ENCODE peak calls at places on chromosomes 12 and 14, in four cellular contexts. One of them, this sample, is unnamed.

GRCh38 chr14:68682166-68683103 is 110.4 kb downstream of the ZFP36L1 start:
- DNase-seq in GM12878: peak; percentile 48
- DNase-seq in H1: no peak
- DNase-seq in HepG2: peak; percentile 39
- DNase-seq in this sample: no peak

GRCh38 chr12:34400986-34401658 is 378.8 kb downstream of the ALG10 start:
- DNase-seq in GM12878: no peak
- DNase-seq in H1: no peak
- DNase-seq in HepG2: no peak
- DNase-seq in this sample: peak; percentile 1

GRCh38 chr14:56555921-56556570 is 23.6 kb upstream of the TMEM260 start:
- DNase-seq in GM12878: no peak
- DNase-seq in H1: no peak
- DNase-seq in HepG2: peak; percentile 76
- DNase-seq in this sample: peak; percentile 41

GRCh38 chr14:94165744-94166143 is 8.4 kb upstream of the PPP4R4 start:
- DNase-seq in GM12878: no peak
- DNase-seq in H1: no peak
- DNase-seq in HepG2: no peak
- DNase-seq in this sample: no peak

GRCh38 chr12:32532951-32533350 is 133.6 kb downstream of the FGD4 start:
- DNase-seq in GM12878: no peak
- DNase-seq in H1: no peak
- DNase-seq in HepG2: no peak
- DNase-seq in this sample: no peak

GRCh38 chr14:95901014-95901413 is 24.4 kb downstream of the TUNAR start:
- DNase-seq in GM12878: no peak
- DNase-seq in H1: no peak
- DNase-seq in HepG2: no peak
- DNase-seq in this sample: no peak

GRCh38 chr12:71164877-71165197 is 7.0 kb upstream of the TSPAN8 start:
- DNase-seq in GM12878: no peak
- DNase-seq in H1: no peak
- DNase-seq in HepG2: peak; percentile 47
- DNase-seq in this sample: no peak

GRCh38 chr12:94173660-94174265 is 25.4 kb downstream of the PLXNC1 start:
- DNase-seq in GM12878: no peak
- DNase-seq in H1: no peak
- DNase-seq in HepG2: no peak
- DNase-seq in this sample: no peak

GRCh38 chr12:57632369-57632897 is 568 bp downstream of the B4GALNT1 start:
- DNase-seq in GM12878: no peak
- DNase-seq in H1: no peak
- DNase-seq in HepG2: no peak
- DNase-seq in this sample: peak; percentile 78

GRCh38 chr14:28651148-28651547 is 115.4 kb upstream of the FOXG1 start:
- DNase-seq in GM12878: no peak
- DNase-seq in H1: no peak
- DNase-seq in HepG2: no peak
- DNase-seq in this sample: no peak

GRCh38 chr12:16586350-16587109 is 19.4 kb downstream of the LMO3 start:
- DNase-seq in GM12878: no peak
- DNase-seq in H1: no peak
- DNase-seq in HepG2: no peak
- DNase-seq in this sample: no peak

GRCh38 chr12:110933326-110933974 is 13.1 kb upstream of the MYL2 start:
- DNase-seq in GM12878: no peak
- DNase-seq in H1: no peak
- DNase-seq in HepG2: no peak
- DNase-seq in this sample: no peak

GRCh38 chr12:71799105-71799504 is 40.5 kb upstream of the TBC1D15 start:
- DNase-seq in GM12878: no peak
- DNase-seq in H1: no peak
- DNase-seq in HepG2: no peak
- DNase-seq in this sample: no peak

GRCh38 chr14:90886297-90886830 is 70.1 kb upstream of the TTC7B start:
- DNase-seq in GM12878: no peak
- DNase-seq in H1: no peak
- DNase-seq in HepG2: no peak
- DNase-seq in this sample: peak; percentile 7

GRCh38 chr12:74317078-74317581 is 220.5 kb upstream of the ATXN7L3B start:
- DNase-seq in GM12878: no peak
- DNase-seq in H1: no peak
- DNase-seq in HepG2: no peak
- DNase-seq in this sample: peak; percentile 6

GRCh38 chr14:101442451-101442850 is 118.8 kb upstream of the DIO3 start:
- DNase-seq in GM12878: no peak
- DNase-seq in H1: no peak
- DNase-seq in HepG2: no peak
- DNase-seq in this sample: peak; percentile 32

GRCh38 chr12:50220357-50221061 is 53.3 kb upstream of the CERS5 start:
- DNase-seq in GM12878: peak; percentile 57
- DNase-seq in H1: no peak
- DNase-seq in HepG2: no peak
- DNase-seq in this sample: no peak

GRCh38 chr14:29548948-29549370 is 378.7 kb downstream of the PRKD1 start:
- DNase-seq in GM12878: peak; percentile 5
- DNase-seq in H1: no peak
- DNase-seq in HepG2: peak; percentile 70
- DNase-seq in this sample: peak; percentile 59

GRCh38 chr14:50957296-50957695 is 13.0 kb upstream of the PYGL start:
- DNase-seq in GM12878: no peak
- DNase-seq in H1: no peak
- DNase-seq in HepG2: no peak
- DNase-seq in this sample: no peak

GRCh38 chr14:22822619-22823551 is 6.8 kb upstream of the MRPL52 start:
- DNase-seq in GM12878: no peak
- DNase-seq in H1: peak; percentile 95
- DNase-seq in HepG2: peak; percentile 78
- DNase-seq in this sample: peak; percentile 83

GRCh38 chr14:69715725-69716482 is 51.0 kb upstream of the SRSF5 start:
- DNase-seq in GM12878: no peak
- DNase-seq in H1: no peak
- DNase-seq in HepG2: no peak
- DNase-seq in this sample: no peak

GRCh38 chr14:22549981-22550670 is 38.9 kb downstream of the DAD1 start:
- DNase-seq in GM12878: peak; percentile 87
- DNase-seq in H1: peak; percentile 43
- DNase-seq in HepG2: no peak
- DNase-seq in this sample: peak; percentile 17

GRCh38 chr14:27006520-27006919 is 408.7 kb upstream of the NOVA1 start:
- DNase-seq in GM12878: no peak
- DNase-seq in H1: no peak
- DNase-seq in HepG2: no peak
- DNase-seq in this sample: no peak

GRCh38 chr14:73811164-73811503 is 40.5 kb upstream of the PTGR2 start:
- DNase-seq in GM12878: no peak
- DNase-seq in H1: no peak
- DNase-seq in HepG2: no peak
- DNase-seq in this sample: no peak

GRCh38 chr14:101020971-101021370 is 117.4 kb upstream of the RTL1 start:
- DNase-seq in GM12878: no peak
- DNase-seq in H1: no peak
- DNase-seq in HepG2: no peak
- DNase-seq in this sample: no peak

DNA sequence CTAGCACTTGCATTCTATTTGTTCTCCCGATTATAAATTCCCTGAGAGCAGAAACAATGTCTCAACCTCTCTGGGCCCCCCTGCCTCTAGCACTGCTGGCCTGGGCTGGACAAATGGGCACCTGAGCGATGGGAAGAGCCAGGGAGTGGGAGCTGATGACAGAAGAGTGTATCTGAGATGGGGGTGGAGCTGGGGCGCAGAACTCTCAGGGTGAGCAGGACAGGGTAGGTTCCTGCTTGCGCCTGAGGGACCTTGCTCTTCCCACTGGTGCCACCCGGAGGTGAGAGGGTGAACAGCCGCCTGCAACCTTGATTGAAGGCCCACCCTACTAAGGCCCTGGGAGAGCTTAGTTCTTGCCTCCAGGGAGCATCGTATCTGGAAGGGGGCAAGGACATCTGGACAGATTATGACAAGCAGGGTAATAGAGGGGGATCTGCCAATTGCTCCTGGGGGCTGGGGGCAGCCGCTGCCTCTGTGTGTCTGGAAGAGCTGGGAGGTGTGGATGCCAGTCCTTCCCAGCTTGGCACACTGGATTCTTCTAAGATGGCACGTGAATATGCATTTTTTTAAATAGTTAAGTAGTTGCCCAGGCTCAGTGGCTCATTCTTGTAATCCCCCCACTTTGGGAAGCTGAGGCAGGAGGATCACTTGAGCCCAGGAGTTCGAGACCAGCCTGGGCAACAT is 43.0 kb upstream of the TSPAN9 start:
- DNase-seq in GM12878: no peak
- DNase-seq in H1: peak; percentile 54
- DNase-seq in HepG2: peak; percentile 55
- DNase-seq in this sample: peak; percentile 70
- TF ChIP-seq BRCA1 in GM12878: no peak
- TF ChIP-seq BRCA1 in H1: no peak
- TF ChIP-seq BRCA1 in HepG2: no peak
- TF ChIP-seq BRCA1 in this sample: no peak

DNA sequence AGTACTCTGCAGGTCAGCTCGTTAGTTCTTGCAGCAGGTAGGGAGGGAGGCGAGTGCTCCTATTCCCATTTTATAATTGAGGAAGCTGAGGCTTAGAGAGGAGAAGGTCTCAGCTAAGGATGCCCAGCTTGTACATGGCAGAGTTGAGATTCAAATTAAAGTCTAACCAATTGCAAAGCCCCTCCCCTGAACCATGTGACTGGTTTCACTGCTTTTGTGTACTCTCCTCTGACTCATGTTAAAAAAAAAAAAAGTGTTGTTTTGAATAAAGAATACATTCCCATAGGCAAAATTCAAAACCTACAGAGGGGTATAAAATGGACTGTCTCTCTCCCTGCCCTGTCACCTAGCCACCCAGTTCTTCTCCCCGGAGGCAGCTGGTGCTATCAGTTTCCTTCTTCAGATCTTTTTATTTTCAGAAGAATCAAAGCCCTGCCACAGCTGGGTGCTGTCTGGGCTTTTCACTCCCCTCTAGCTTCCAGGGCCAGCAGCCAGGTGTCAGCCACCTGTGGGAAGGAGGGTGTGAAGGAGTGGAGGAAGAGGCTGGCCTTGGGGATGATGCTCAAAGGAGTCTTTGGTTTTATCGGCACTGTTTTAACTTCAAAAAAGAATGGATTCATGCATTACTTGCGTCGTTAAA is 5.4 kb downstream of the PSMD9 start:
- DNase-seq in GM12878: no peak
- DNase-seq in H1: no peak
- DNase-seq in HepG2: peak; percentile 69
- DNase-seq in this sample: no peak
- TF ChIP-seq BRCA1 in GM12878: no peak
- TF ChIP-seq BRCA1 in H1: no peak
- TF ChIP-seq BRCA1 in HepG2: no peak
- TF ChIP-seq BRCA1 in this sample: no peak

GRCh38 chr12:98592825-98593322 is 612 bp upstream of the SLC25A3 start:
- DNase-seq in GM12878: no peak
- DNase-seq in H1: no peak
- DNase-seq in HepG2: no peak
- DNase-seq in this sample: peak; percentile 25
- TF ChIP-seq BRCA1 in GM12878: no peak
- TF ChIP-seq BRCA1 in H1: no peak
- TF ChIP-seq BRCA1 in HepG2: no peak
- TF ChIP-seq BRCA1 in this sample: no peak

GRCh38 chr14:89368490-89369477 is 48.2 kb downstream of the FOXN3 start:
- DNase-seq in GM12878: no peak
- DNase-seq in H1: no peak
- DNase-seq in HepG2: peak; percentile 97
- DNase-seq in this sample: no peak
- TF ChIP-seq BRCA1 in GM12878: no peak
- TF ChIP-seq BRCA1 in H1: no peak
- TF ChIP-seq BRCA1 in HepG2: no peak
- TF ChIP-seq BRCA1 in this sample: no peak

DNA sequence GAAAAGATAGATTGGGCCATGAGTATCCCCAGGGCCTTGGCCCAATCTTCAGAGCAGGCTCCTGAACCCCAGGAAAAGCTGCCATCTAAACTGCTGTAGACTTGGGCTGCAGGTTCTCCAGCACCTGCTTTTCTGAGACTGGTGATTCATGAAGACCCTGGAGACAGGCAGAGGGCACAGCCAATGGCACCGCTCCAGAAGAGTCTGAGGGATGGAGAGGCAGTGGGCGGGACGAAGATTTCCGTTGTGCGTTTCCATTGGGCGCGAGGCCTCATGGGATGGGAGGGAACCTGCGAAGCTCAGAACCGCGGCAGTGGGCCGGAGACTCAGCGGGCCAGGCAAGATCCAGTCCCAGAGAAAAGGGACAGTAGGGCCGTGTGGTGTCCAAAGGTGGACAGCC is 375.1 kb downstream of the IPO8 start:
- DNase-seq in GM12878: no peak
- DNase-seq in H1: no peak
- DNase-seq in HepG2: no peak
- DNase-seq in this sample: peak; percentile 15
- TF ChIP-seq BRCA1 in GM12878: no peak
- TF ChIP-seq BRCA1 in H1: no peak
- TF ChIP-seq BRCA1 in HepG2: no peak
- TF ChIP-seq BRCA1 in this sample: no peak

GRCh38 chr12:15562263-15562662 is 226.9 kb downstream of the EPS8 start:
- DNase-seq in GM12878: no peak
- DNase-seq in H1: no peak
- DNase-seq in HepG2: no peak
- DNase-seq in this sample: no peak

GRCh38 chr12:15558915-15559528 is 230.2 kb downstream of the EPS8 start:
- DNase-seq in GM12878: no peak
- DNase-seq in H1: no peak
- DNase-seq in HepG2: no peak
- DNase-seq in this sample: no peak

GRCh38 chr12:15563683-15564082 is 225.5 kb downstream of the EPS8 start:
- DNase-seq in GM12878: no peak
- DNase-seq in H1: no peak
- DNase-seq in HepG2: no peak
- DNase-seq in this sample: no peak
- TF ChIP-seq BRCA1 in GM12878: no peak
- TF ChIP-seq BRCA1 in H1: no peak
- TF ChIP-seq BRCA1 in HepG2: no peak
- TF ChIP-seq BRCA1 in this sample: no peak

This sample was measured in K562.